ENCODE peak calls at places on chromosomes 16 and 17, in six cellular contexts. One of them, this sample, is unnamed.

GRCh38 chr17:2444382-2444781 is 43.5 kb upstream of the MNT start:
- DNase-seq in fibroblast of the aortic adventitia: no peak
- DNase-seq in PC-3: no peak
- DNase-seq in tibial artery: no peak
- DNase-seq in BJ: no peak
- DNase-seq in HCT116: no peak
- DNase-seq in this sample: no peak

GRCh38 chr16:10577305-10578202 is 2.8 kb downstream of the EMP2 start:
- DNase-seq in PC-3: peak
- DNase-seq in HCT116: no peak
- DNase-seq in tibial artery: peak
- DNase-seq in fibroblast of the aortic adventitia: peak
- DNase-seq in BJ: no peak
- DNase-seq in this sample: no peak

GRCh38 chr16:70162041-70162451 is 11.5 kb upstream of the CLEC18C start:
- DNase-seq in PC-3: peak
- DNase-seq in fibroblast of the aortic adventitia: peak
- DNase-seq in HCT116: no peak
- DNase-seq in tibial artery: no peak
- DNase-seq in BJ: peak
- DNase-seq in this sample: peak

GRCh38 chr16:87414251-87414680 is 22.1 kb downstream of the MAP1LC3B start:
- DNase-seq in BJ: no peak
- DNase-seq in HCT116: no peak
- DNase-seq in PC-3: peak
- DNase-seq in fibroblast of the aortic adventitia: no peak
- DNase-seq in tibial artery: peak
- DNase-seq in this sample: no peak

GRCh38 chr16:87447323-87447722 is 45.5 kb downstream of the ZCCHC14 start:
- DNase-seq in HCT116: no peak
- DNase-seq in fibroblast of the aortic adventitia: peak
- DNase-seq in BJ: no peak
- DNase-seq in PC-3: no peak
- DNase-seq in tibial artery: no peak
- DNase-seq in this sample: peak

GRCh38 chr17:19370493-19370960 is 7.8 kb upstream of the MAPK7 start:
- DNase-seq in tibial artery: no peak
- DNase-seq in HCT116: no peak
- DNase-seq in fibroblast of the aortic adventitia: no peak
- DNase-seq in BJ: no peak
- DNase-seq in PC-3: no peak
- DNase-seq in this sample: no peak

GRCh38 chr17:80761421-80761871 is 216.8 kb downstream of the RPTOR start:
- DNase-seq in fibroblast of the aortic adventitia: peak
- DNase-seq in tibial artery: no peak
- DNase-seq in PC-3: peak
- DNase-seq in BJ: no peak
- DNase-seq in HCT116: peak
- DNase-seq in this sample: peak

GRCh38 chr16:68406458-68407041 is 41.8 kb downstream of the SMPD3 start:
- DNase-seq in fibroblast of the aortic adventitia: no peak
- DNase-seq in HCT116: no peak
- DNase-seq in PC-3: peak
- DNase-seq in tibial artery: no peak
- DNase-seq in BJ: peak
- DNase-seq in this sample: peak

GRCh38 chr17:57197672-57198071 is 58.7 kb upstream of the MSI2 start:
- DNase-seq in BJ: no peak
- DNase-seq in tibial artery: no peak
- DNase-seq in fibroblast of the aortic adventitia: no peak
- DNase-seq in PC-3: no peak
- DNase-seq in HCT116: no peak
- DNase-seq in this sample: no peak

GRCh38 chr16:1749152-1750117 is 21.9 kb downstream of the NME3 start:
- DNase-seq in tibial artery: no peak
- DNase-seq in BJ: no peak
- DNase-seq in fibroblast of the aortic adventitia: no peak
- DNase-seq in HCT116: no peak
- DNase-seq in PC-3: no peak
- DNase-seq in this sample: peak

GRCh38 chr16:89602273-89602951 is 11.0 kb upstream of the DPEP1 start:
- DNase-seq in HCT116: peak
- DNase-seq in tibial artery: no peak
- DNase-seq in PC-3: peak
- DNase-seq in fibroblast of the aortic adventitia: peak
- DNase-seq in BJ: peak
- DNase-seq in this sample: peak

GRCh38 chr17:28878981-28879380 is 18.6 kb downstream of the FLOT2 start:
- DNase-seq in BJ: no peak
- DNase-seq in HCT116: peak
- DNase-seq in fibroblast of the aortic adventitia: peak
- DNase-seq in tibial artery: no peak
- DNase-seq in PC-3: peak
- DNase-seq in this sample: peak

GRCh38 chr17:42819939-42820535 is 4.0 kb downstream of the BECN1 start:
- DNase-seq in BJ: no peak
- DNase-seq in fibroblast of the aortic adventitia: peak
- DNase-seq in HCT116: peak
- DNase-seq in tibial artery: no peak
- DNase-seq in PC-3: peak
- DNase-seq in this sample: peak

GRCh38 chr17:81412490-81413093 is 17.3 kb downstream of the BAHCC1 start:
- DNase-seq in BJ: no peak
- DNase-seq in fibroblast of the aortic adventitia: no peak
- DNase-seq in PC-3: no peak
- DNase-seq in tibial artery: no peak
- DNase-seq in HCT116: no peak
- DNase-seq in this sample: peak

GRCh38 chr17:62739666-62740065 is 68.4 kb downstream of the MARCHF10 start:
- DNase-seq in HCT116: no peak
- DNase-seq in tibial artery: no peak
- DNase-seq in BJ: no peak
- DNase-seq in fibroblast of the aortic adventitia: no peak
- DNase-seq in PC-3: no peak
- DNase-seq in this sample: no peak

GRCh38 chr17:2071421-2072281 is 16.7 kb downstream of the HIC1 start:
- DNase-seq in PC-3: no peak
- DNase-seq in HCT116: no peak
- DNase-seq in BJ: no peak
- DNase-seq in fibroblast of the aortic adventitia: no peak
- DNase-seq in tibial artery: no peak
- DNase-seq in this sample: peak

GRCh38 chr17:83170571-83171260 is 91.3 kb downstream of the METRNL start:
- DNase-seq in BJ: no peak
- DNase-seq in PC-3: no peak
- DNase-seq in tibial artery: no peak
- DNase-seq in HCT116: no peak
- DNase-seq in fibroblast of the aortic adventitia: no peak
- DNase-seq in this sample: no peak

GRCh38 chr17:9291912-9292562 is 270.7 kb downstream of the NTN1 start:
- DNase-seq in BJ: no peak
- DNase-seq in HCT116: no peak
- DNase-seq in PC-3: peak
- DNase-seq in tibial artery: peak
- DNase-seq in fibroblast of the aortic adventitia: peak
- DNase-seq in this sample: peak

GRCh38 chr17:15171433-15172047 is 93.6 kb downstream of the PMP22 start:
- DNase-seq in tibial artery: peak
- DNase-seq in BJ: peak
- DNase-seq in fibroblast of the aortic adventitia: peak
- DNase-seq in HCT116: peak
- DNase-seq in PC-3: peak
- DNase-seq in this sample: peak

GRCh38 chr17:1673041-1673790 is 11.5 kb downstream of the PRPF8 start:
- DNase-seq in PC-3: no peak
- DNase-seq in BJ: no peak
- DNase-seq in tibial artery: no peak
- DNase-seq in fibroblast of the aortic adventitia: no peak
- DNase-seq in HCT116: no peak
- DNase-seq in this sample: no peak

GRCh38 chr16:61611847-61612491 is 424.3 kb downstream of the CDH8 start:
- DNase-seq in tibial artery: no peak
- DNase-seq in BJ: no peak
- DNase-seq in HCT116: no peak
- DNase-seq in PC-3: no peak
- DNase-seq in fibroblast of the aortic adventitia: no peak
- DNase-seq in this sample: no peak

GRCh38 chr16:68128577-68129305 is 43.6 kb downstream of the NFATC3 start:
- DNase-seq in HCT116: no peak
- DNase-seq in PC-3: peak
- DNase-seq in tibial artery: no peak
- DNase-seq in fibroblast of the aortic adventitia: peak
- DNase-seq in BJ: no peak
- DNase-seq in this sample: peak

GRCh38 chr16:73020409-73020884 is 27.5 kb downstream of the ZFHX3 start:
- DNase-seq in tibial artery: peak
- DNase-seq in HCT116: peak
- DNase-seq in BJ: no peak
- DNase-seq in PC-3: peak
- DNase-seq in fibroblast of the aortic adventitia: peak
- DNase-seq in this sample: peak

GRCh38 chr17:72837335-72837734 is 255.2 kb downstream of the SLC39A11 start:
- DNase-seq in BJ: no peak
- DNase-seq in PC-3: no peak
- DNase-seq in tibial artery: no peak
- DNase-seq in HCT116: no peak
- DNase-seq in fibroblast of the aortic adventitia: no peak
- DNase-seq in this sample: no peak

GRCh38 chr16:9647981-9648701 is 534.1 kb downstream of the GRIN2A start:
- DNase-seq in fibroblast of the aortic adventitia: peak
- DNase-seq in HCT116: no peak
- DNase-seq in PC-3: peak
- DNase-seq in tibial artery: no peak
- DNase-seq in BJ: no peak
- DNase-seq in this sample: peak

DNA sequence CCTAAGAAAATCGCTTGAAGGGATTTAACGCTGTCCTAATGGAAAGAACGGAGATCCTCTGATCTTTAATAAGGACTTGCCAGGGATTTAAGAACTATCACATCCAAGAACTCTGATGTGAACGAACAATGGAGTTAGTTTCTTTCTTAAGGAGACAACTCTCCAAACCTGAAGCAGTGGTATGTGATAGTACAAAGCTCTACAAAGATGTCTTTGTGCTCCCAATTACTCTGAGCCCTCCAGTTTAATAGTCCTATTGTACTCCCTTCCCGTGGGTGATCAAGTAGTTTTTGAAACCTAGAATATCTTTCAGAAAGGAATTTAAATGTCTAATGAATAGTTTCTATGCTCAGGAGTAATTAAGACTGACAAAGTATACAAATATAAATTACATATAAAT is 123.8 kb downstream of the FTO start:
- DNase-seq in tibial artery: no peak
- DNase-seq in HCT116: no peak
- DNase-seq in PC-3: no peak
- DNase-seq in BJ: no peak
- DNase-seq in fibroblast of the aortic adventitia: no peak
- DNase-seq in this sample: no peak
- TF ChIP-seq CTCF in tibial artery: no peak
- TF ChIP-seq CTCF in HCT116: no peak
- TF ChIP-seq CTCF in PC-3: no peak
- TF ChIP-seq CTCF in BJ: no peak
- TF ChIP-seq CTCF in fibroblast of the aortic adventitia: no peak
- TF ChIP-seq CTCF in this sample: no peak

GRCh38 chr17:40577611-40578065 is 12.4 kb upstream of the CCR7 start:
- DNase-seq in PC-3: no peak
- DNase-seq in HCT116: no peak
- DNase-seq in tibial artery: peak
- DNase-seq in fibroblast of the aortic adventitia: no peak
- DNase-seq in BJ: no peak
- DNase-seq in this sample: no peak
- H3K4me3 ChIP-seq in PC-3: no peak
- H3K4me3 ChIP-seq in HCT116: no peak
- H3K4me3 ChIP-seq in tibial artery: no peak
- H3K4me3 ChIP-seq in fibroblast of the aortic adventitia: no peak
- H3K4me3 ChIP-seq in BJ: no peak
- H3K4me3 ChIP-seq in this sample: no peak

GRCh38 chr17:74757931-74758845 is 9.8 kb downstream of the NHERF1 start:
- DNase-seq in tibial artery: no peak
- DNase-seq in HCT116: no peak
- DNase-seq in BJ: no peak
- DNase-seq in fibroblast of the aortic adventitia: no peak
- DNase-seq in PC-3: no peak
- DNase-seq in this sample: peak

GRCh38 chr17:74759243-74759801 is 10.9 kb downstream of the NHERF1 start:
- DNase-seq in tibial artery: no peak
- DNase-seq in HCT116: no peak
- DNase-seq in BJ: no peak
- DNase-seq in PC-3: no peak
- DNase-seq in fibroblast of the aortic adventitia: no peak
- DNase-seq in this sample: no peak

GRCh38 chr17:74757502-74757901 is 9.1 kb downstream of the NHERF1 start:
- DNase-seq in HCT116: no peak
- DNase-seq in tibial artery: no peak
- DNase-seq in BJ: no peak
- DNase-seq in PC-3: no peak
- DNase-seq in fibroblast of the aortic adventitia: no peak
- DNase-seq in this sample: no peak

GRCh38 chr17:74759941-74760340 is 11.5 kb downstream of the NHERF1 start:
- DNase-seq in PC-3: peak
- DNase-seq in tibial artery: no peak
- DNase-seq in HCT116: no peak
- DNase-seq in fibroblast of the aortic adventitia: no peak
- DNase-seq in BJ: no peak
- DNase-seq in this sample: no peak

GRCh38 chr17:74758846-74759163 is 10.4 kb downstream of the NHERF1 start:
- DNase-seq in HCT116: no peak
- DNase-seq in BJ: no peak
- DNase-seq in fibroblast of the aortic adventitia: peak
- DNase-seq in PC-3: peak
- DNase-seq in tibial artery: no peak
- DNase-seq in this sample: no peak
- TF ChIP-seq CTCF in HCT116: no peak
- TF ChIP-seq CTCF in BJ: no peak
- TF ChIP-seq CTCF in fibroblast of the aortic adventitia: no peak
- TF ChIP-seq CTCF in PC-3: no peak
- TF ChIP-seq CTCF in tibial artery: no peak
- TF ChIP-seq CTCF in this sample: no peak

GRCh38 chr16:3173892-3174617 is 13.9 kb upstream of the OR1F1 start:
- DNase-seq in BJ: no peak
- DNase-seq in fibroblast of the aortic adventitia: no peak
- DNase-seq in PC-3: peak
- DNase-seq in tibial artery: no peak
- DNase-seq in HCT116: no peak
- DNase-seq in this sample: no peak

GRCh38 chr16:3171855-3172593 is 16.0 kb upstream of the OR1F1 start:
- DNase-seq in tibial artery: no peak
- DNase-seq in BJ: no peak
- DNase-seq in PC-3: no peak
- DNase-seq in fibroblast of the aortic adventitia: no peak
- DNase-seq in HCT116: no peak
- DNase-seq in this sample: peak

GRCh38 chr16:3171181-3171854 is 16.7 kb upstream of the OR1F1 start:
- DNase-seq in PC-3: no peak
- DNase-seq in fibroblast of the aortic adventitia: no peak
- DNase-seq in BJ: no peak
- DNase-seq in HCT116: no peak
- DNase-seq in tibial artery: no peak
- DNase-seq in this sample: no peak

GRCh38 chr16:3168706-3169105 is 19.3 kb upstream of the OR1F1 start:
- DNase-seq in HCT116: no peak
- DNase-seq in PC-3: no peak
- DNase-seq in tibial artery: no peak
- DNase-seq in fibroblast of the aortic adventitia: no peak
- DNase-seq in BJ: no peak
- DNase-seq in this sample: no peak

GRCh38 chr16:3170440-3171180 is 17.4 kb upstream of the OR1F1 start:
- DNase-seq in tibial artery: no peak
- DNase-seq in fibroblast of the aortic adventitia: no peak
- DNase-seq in HCT116: no peak
- DNase-seq in PC-3: no peak
- DNase-seq in BJ: no peak
- DNase-seq in this sample: no peak
- H3K4me3 ChIP-seq in tibial artery: peak
- H3K4me3 ChIP-seq in fibroblast of the aortic adventitia: no peak
- H3K4me3 ChIP-seq in HCT116: no peak
- H3K4me3 ChIP-seq in PC-3: peak
- H3K4me3 ChIP-seq in BJ: no peak
- H3K4me3 ChIP-seq in this sample: no peak